ENCODE peak calls at places on chromosomes 11 and 22, in four cellular contexts. One of them, this sample, is unnamed.

GRCh38 chr11:65885808-65886536 is 2.3 kb downstream of the FIBP start:
- DNase-seq in breast epithelium: no peak
- DNase-seq in testis: no peak
- DNase-seq in tibial nerve: no peak
- DNase-seq in this sample: no peak

GRCh38 chr22:49124588-49124987 is 703.1 kb downstream of the BRD1 start:
- DNase-seq in tibial nerve: no peak
- DNase-seq in testis: no peak
- DNase-seq in breast epithelium: no peak
- DNase-seq in this sample: no peak

GRCh38 chr11:71070490-71071455 is 181.6 kb downstream of the SHANK2 start:
- DNase-seq in tibial nerve: no peak
- DNase-seq in testis: no peak
- DNase-seq in breast epithelium: no peak
- DNase-seq in this sample: no peak

GRCh38 chr11:47393163-47394049 is 15.0 kb upstream of the SLC39A13 start:
- DNase-seq in breast epithelium: no peak
- DNase-seq in testis: peak
- DNase-seq in tibial nerve: no peak
- DNase-seq in this sample: peak

GRCh38 chr22:45235101-45235777 is 5.5 kb downstream of the KIAA0930 start:
- DNase-seq in testis: no peak
- DNase-seq in breast epithelium: no peak
- DNase-seq in tibial nerve: no peak
- DNase-seq in this sample: no peak

GRCh38 chr11:77547863-77548551 is 41.7 kb upstream of the AQP11 start:
- DNase-seq in tibial nerve: peak
- DNase-seq in testis: peak
- DNase-seq in breast epithelium: no peak
- DNase-seq in this sample: no peak

GRCh38 chr11:66429983-66430602 is 8.6 kb downstream of the MRPL11 start:
- DNase-seq in testis: peak
- DNase-seq in breast epithelium: peak
- DNase-seq in tibial nerve: peak
- DNase-seq in this sample: peak

GRCh38 chr11:68976095-68976494 is 4.7 kb downstream of the MRGPRD start:
- DNase-seq in testis: no peak
- DNase-seq in breast epithelium: peak
- DNase-seq in tibial nerve: no peak
- DNase-seq in this sample: no peak

GRCh38 chr11:9206496-9206895 is 58.7 kb downstream of the DENND5A start:
- DNase-seq in breast epithelium: no peak
- DNase-seq in testis: no peak
- DNase-seq in tibial nerve: no peak
- DNase-seq in this sample: no peak

GRCh38 chr11:75270896-75271415 is 30.4 kb downstream of the TPBGL start:
- DNase-seq in tibial nerve: no peak
- DNase-seq in breast epithelium: no peak
- DNase-seq in testis: peak
- DNase-seq in this sample: peak

GRCh38 chr11:92775277-92775676 is 194.2 kb upstream of the MTNR1B start:
- DNase-seq in tibial nerve: no peak
- DNase-seq in testis: no peak
- DNase-seq in breast epithelium: no peak
- DNase-seq in this sample: no peak

GRCh38 chr22:32555546-32555945 is 80.9 kb downstream of the FBXO7 start:
- DNase-seq in tibial nerve: no peak
- DNase-seq in testis: no peak
- DNase-seq in breast epithelium: no peak
- DNase-seq in this sample: no peak

GRCh38 chr11:30991802-30992512 is 377.6 kb downstream of the DCDC1 start:
- DNase-seq in breast epithelium: no peak
- DNase-seq in testis: no peak
- DNase-seq in tibial nerve: no peak
- DNase-seq in this sample: no peak

GRCh38 chr11:108947654-108948570 is 283.0 kb downstream of the DDX10 start:
- DNase-seq in tibial nerve: no peak
- DNase-seq in testis: no peak
- DNase-seq in breast epithelium: no peak
- DNase-seq in this sample: no peak

GRCh38 chr11:109865558-109866186 is 227.5 kb upstream of the ZC3H12C start:
- DNase-seq in breast epithelium: no peak
- DNase-seq in tibial nerve: no peak
- DNase-seq in testis: peak
- DNase-seq in this sample: no peak

GRCh38 chr11:65640483-65641207 is 2.7 kb downstream of the SIPA1 start:
- DNase-seq in testis: no peak
- DNase-seq in tibial nerve: peak
- DNase-seq in breast epithelium: no peak
- DNase-seq in this sample: no peak

GRCh38 chr11:58067685-58068084 is 36.9 kb downstream of the OR6Q1 start:
- DNase-seq in breast epithelium: no peak
- DNase-seq in testis: no peak
- DNase-seq in tibial nerve: no peak
- DNase-seq in this sample: no peak

GRCh38 chr22:10741210-10741609 is 4786.8 kb upstream of the OR11H1 start:
- DNase-seq in breast epithelium: no peak
- DNase-seq in tibial nerve: no peak
- DNase-seq in testis: no peak
- DNase-seq in this sample: peak

GRCh38 chr11:134797411-134798089 is 385.5 kb upstream of the B3GAT1 start:
- DNase-seq in breast epithelium: no peak
- DNase-seq in testis: no peak
- DNase-seq in tibial nerve: no peak
- DNase-seq in this sample: no peak

GRCh38 chr22:25172153-25172552 is 27.5 kb upstream of the CRYBB3 start:
- DNase-seq in breast epithelium: no peak
- DNase-seq in tibial nerve: no peak
- DNase-seq in testis: peak
- DNase-seq in this sample: no peak

GRCh38 chr11:132080121-132080520 is 709.7 kb downstream of the NTM start:
- DNase-seq in breast epithelium: no peak
- DNase-seq in tibial nerve: no peak
- DNase-seq in testis: no peak
- DNase-seq in this sample: no peak

GRCh38 chr11:64357904-64358535 is 942 bp upstream of the RPS6KA4 start:
- DNase-seq in tibial nerve: no peak
- DNase-seq in breast epithelium: no peak
- DNase-seq in testis: no peak
- DNase-seq in this sample: no peak

GRCh38 chr11:100684101-100685065 is 2.7 kb upstream of the ARHGAP42 start:
- DNase-seq in testis: no peak
- DNase-seq in breast epithelium: no peak
- DNase-seq in tibial nerve: no peak
- DNase-seq in this sample: no peak

GRCh38 chr11:12269104-12269441 is 108.3 kb upstream of the PARVA start:
- DNase-seq in breast epithelium: no peak
- DNase-seq in tibial nerve: no peak
- DNase-seq in testis: no peak
- DNase-seq in this sample: peak

GRCh38 chr11:77411238-77411637 is 62.7 kb downstream of the PAK1 start:
- DNase-seq in testis: peak
- DNase-seq in tibial nerve: peak
- DNase-seq in breast epithelium: no peak
- DNase-seq in this sample: peak

DNA sequence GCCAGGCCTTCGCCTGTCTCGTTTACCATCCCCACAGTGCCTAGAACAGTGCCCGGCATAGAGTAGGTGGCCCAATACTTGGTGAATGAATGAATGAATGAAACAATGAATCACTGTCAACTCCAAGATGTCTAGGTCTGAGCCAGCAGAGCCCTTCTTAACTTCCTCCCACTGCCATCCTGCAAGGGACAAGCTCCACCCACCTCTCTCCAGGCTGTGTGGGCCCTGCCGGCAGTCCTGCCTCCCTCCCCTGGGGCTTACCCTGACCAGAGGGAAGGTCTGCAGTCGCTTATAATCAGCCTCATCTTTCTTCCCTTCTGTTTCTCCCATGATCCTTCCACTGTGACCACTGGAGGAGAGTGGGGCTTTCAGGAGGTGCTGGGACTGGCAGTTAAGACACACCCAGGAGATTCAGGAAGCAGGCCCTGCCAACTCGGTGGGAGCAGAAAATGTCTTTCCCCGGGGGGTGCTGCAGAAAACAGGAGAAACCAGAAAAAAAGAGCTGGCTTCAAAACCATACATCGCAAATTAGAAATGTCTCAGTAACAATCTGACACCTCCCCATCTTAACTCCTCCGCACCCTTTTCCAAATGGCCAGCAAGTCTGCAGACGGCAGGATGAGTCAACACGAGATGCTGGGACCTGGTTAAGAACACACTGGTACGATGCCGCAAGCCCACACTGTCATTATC is 11.4 kb downstream of the DNAL4 start:
- DNase-seq in testis: no peak
- DNase-seq in breast epithelium: no peak
- DNase-seq in tibial nerve: no peak
- DNase-seq in this sample: no peak
- H3K27ac ChIP-seq in testis: no peak
- H3K27ac ChIP-seq in breast epithelium: peak
- H3K27ac ChIP-seq in tibial nerve: peak
- H3K27ac ChIP-seq in this sample: no peak

DNA sequence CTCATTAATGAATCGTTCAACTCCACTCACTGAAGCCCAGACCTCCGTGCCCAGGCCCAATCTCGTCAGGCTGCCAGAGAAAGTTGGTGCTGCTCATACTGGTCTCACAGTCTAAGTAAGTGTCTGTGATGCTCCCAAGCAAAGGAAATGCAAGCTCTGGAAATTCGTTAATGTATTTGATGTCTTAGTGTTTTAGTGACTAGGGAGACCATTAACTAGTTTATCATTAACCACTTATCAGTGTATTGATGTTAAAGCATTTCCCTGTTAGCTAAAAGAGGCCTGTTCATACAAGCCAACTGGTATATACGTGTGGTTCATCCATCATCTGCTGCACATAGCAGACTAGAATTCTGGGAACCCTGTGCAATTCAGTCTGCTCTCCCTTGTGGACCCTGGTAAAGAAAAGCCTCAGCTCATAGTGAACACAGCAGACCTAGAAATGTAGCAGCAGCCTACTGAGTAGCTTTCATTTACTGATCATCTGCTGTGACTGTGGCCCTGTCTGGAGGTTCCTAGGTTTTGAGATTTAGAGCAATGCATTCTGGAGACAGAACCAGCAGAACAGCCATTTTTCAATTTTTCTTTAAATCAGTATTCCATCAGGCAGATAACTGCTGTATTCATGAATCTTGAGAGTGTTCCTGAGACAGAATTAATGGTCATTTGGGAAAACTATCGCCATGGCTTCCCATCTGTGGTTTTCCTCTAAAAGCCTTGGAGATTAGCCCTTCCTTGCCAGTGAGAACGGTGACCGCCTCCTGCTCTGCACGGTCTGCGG is 15.7 kb upstream of the AIFM3 start:
- DNase-seq in breast epithelium: no peak
- DNase-seq in testis: no peak
- DNase-seq in tibial nerve: no peak
- DNase-seq in this sample: no peak
- TF ChIP-seq POLR2A in breast epithelium: no peak
- TF ChIP-seq POLR2A in testis: no peak
- TF ChIP-seq POLR2A in tibial nerve: no peak
- TF ChIP-seq POLR2A in this sample: no peak

GRCh38 chr11:1571760-1572199 is 291 bp downstream of the DUSP8 start:
- DNase-seq in testis: no peak
- DNase-seq in tibial nerve: no peak
- DNase-seq in breast epithelium: no peak
- DNase-seq in this sample: no peak

GRCh38 chr11:1570531-1570895 is 1.6 kb downstream of the DUSP8 start:
- DNase-seq in tibial nerve: no peak
- DNase-seq in breast epithelium: no peak
- DNase-seq in testis: no peak
- DNase-seq in this sample: peak

GRCh38 chr11:1572200-1573076 is at the start of gene DUSP8:
- DNase-seq in testis: peak
- DNase-seq in tibial nerve: peak
- DNase-seq in breast epithelium: peak
- DNase-seq in this sample: peak

GRCh38 chr11:1570001-1570453 is 2.0 kb downstream of the DUSP8 start:
- DNase-seq in tibial nerve: no peak
- DNase-seq in testis: no peak
- DNase-seq in breast epithelium: no peak
- DNase-seq in this sample: peak

DNA sequence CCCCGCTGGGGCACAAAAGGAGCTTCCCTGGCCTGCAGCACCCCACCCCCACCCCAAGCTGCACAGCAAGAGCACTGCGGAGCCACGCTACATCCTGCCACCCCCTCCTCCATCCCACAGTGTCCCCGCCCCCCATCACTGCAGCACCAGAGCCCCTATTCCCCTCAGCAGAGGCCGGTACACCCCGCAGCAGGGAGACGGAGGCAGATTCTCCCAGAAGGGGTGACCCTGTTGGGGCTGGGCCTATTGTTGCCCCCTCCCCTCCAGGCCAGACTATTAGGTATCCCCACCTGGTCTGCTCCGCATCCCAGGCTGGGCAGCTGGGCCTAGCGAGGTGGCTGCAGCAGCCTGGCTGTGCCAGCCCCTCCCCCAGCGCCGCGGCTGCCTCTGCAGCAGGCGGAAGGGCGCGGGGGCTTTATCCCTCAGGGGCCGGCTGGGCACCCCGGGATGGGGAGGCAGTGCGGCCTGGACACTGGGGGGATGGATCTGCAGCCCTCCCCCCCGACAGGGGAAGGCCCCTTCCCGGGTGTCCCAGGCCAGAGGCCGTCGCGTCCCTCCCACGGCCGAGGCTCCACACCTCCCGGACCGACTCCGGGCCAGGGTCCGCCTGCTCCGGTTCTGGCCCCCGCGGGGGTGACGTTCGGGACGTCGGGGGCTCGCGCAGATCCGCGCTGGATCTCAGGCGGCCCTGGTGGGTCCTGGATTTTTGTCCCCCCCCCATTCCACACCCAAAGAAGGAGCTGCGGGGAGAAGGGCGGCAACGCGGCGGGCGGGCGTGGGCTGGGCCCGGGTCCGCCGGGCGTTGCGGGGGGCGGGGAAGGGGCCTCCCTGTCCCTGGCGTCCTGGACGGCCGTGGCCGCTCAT is 943 bp downstream of the DUSP8 start:
- DNase-seq in tibial nerve: no peak
- DNase-seq in testis: no peak
- DNase-seq in breast epithelium: no peak
- DNase-seq in this sample: peak
- H3K27ac ChIP-seq in tibial nerve: peak
- H3K27ac ChIP-seq in testis: peak
- H3K27ac ChIP-seq in breast epithelium: peak
- H3K27ac ChIP-seq in this sample: peak

GRCh38 chr11:118618991-118619375 is 11.6 kb downstream of the PHLDB1 start:
- DNase-seq in breast epithelium: no peak
- DNase-seq in testis: peak
- DNase-seq in tibial nerve: peak
- DNase-seq in this sample: peak
- TF ChIP-seq POLR2A in breast epithelium: no peak
- TF ChIP-seq POLR2A in testis: no peak
- TF ChIP-seq POLR2A in tibial nerve: no peak
- TF ChIP-seq POLR2A in this sample: no peak

GRCh38 chr11:3096909-3097395 is 39.7 kb upstream of the CARS1 start:
- DNase-seq in breast epithelium: peak
- DNase-seq in tibial nerve: no peak
- DNase-seq in testis: no peak
- DNase-seq in this sample: peak
- H3K27ac ChIP-seq in breast epithelium: no peak
- H3K27ac ChIP-seq in tibial nerve: peak
- H3K27ac ChIP-seq in testis: no peak
- H3K27ac ChIP-seq in this sample: no peak

GRCh38 chr11:83194284-83195175 is 1.0 kb downstream of the ANKRD42 start:
- DNase-seq in testis: peak
- DNase-seq in tibial nerve: peak
- DNase-seq in breast epithelium: peak
- DNase-seq in this sample: peak
- TF ChIP-seq POLR2A in testis: no peak
- TF ChIP-seq POLR2A in tibial nerve: no peak
- TF ChIP-seq POLR2A in breast epithelium: peak
- TF ChIP-seq POLR2A in this sample: no peak

This sample was measured in sigmoid colon.